ENCODE peak calls at places on chromosomes 4 and X, in seven cellular contexts. C, T, E, A, Z, H and X are unnamed samples.
A peak's percentile ranks its signal among the peaks of the same experiment; 100 is the strongest.

GRCh38 chr4:7531640-7531994 is 96.9 kb upstream of the PSAPL1 start:
- DNase-seq in E (no peak), H (no peak), C (no peak), A (no peak), T (no peak), Z (no peak), X (no peak)

GRCh38 chr4:7425591-7426468 is 8.9 kb downstream of the PSAPL1 start:
- DNase-seq in C (no peak), T (no peak), E (no peak), Z (no peak), H (no peak), A (no peak), X (no peak)

GRCh38 chr4:7788687-7789425 is 150.8 kb downstream of the AFAP1 start:
- DNase-seq in H (no peak), Z (no peak), A (no peak), E (peak; percentile 29), T (no peak), C (no peak), X (no peak)

GRCh38 chr4:103424853-103425252 is 226.7 kb upstream of the CENPE start:
- DNase-seq in T (no peak), H (peak; percentile 57), A (no peak), Z (no peak), C (no peak), E (no peak), X (peak; percentile 1)

GRCh38 chrX:40778861-40779575 is 43.7 kb upstream of the MED14 start:
- DNase-seq in T (no peak), E (peak; percentile 46), Z (no peak), C (no peak), A (no peak), H (no peak), X (no peak)

GRCh38 chr4:73315091-73315490 is 56.5 kb upstream of the ANKRD17 start:
- DNase-seq in H (peak; percentile 42), C (no peak), A (no peak), Z (no peak), E (peak; percentile 83), T (no peak), X (no peak)

GRCh38 chrX:47814853-47815252 is 21.8 kb upstream of the ZNF81 start:
- DNase-seq in C (no peak), Z (no peak), A (no peak), H (no peak), T (no peak), E (no peak), X (no peak)

GRCh38 chrX:40871385-40872082 is 136.2 kb upstream of the MED14 start:
- DNase-seq in E (no peak), Z (peak; percentile 37), T (no peak), H (no peak), A (no peak), C (no peak), X (no peak)

GRCh38 chr4:31518796-31519250 is 798.7 kb downstream of the PCDH7 start:
- DNase-seq in A (no peak), Z (no peak), E (no peak), C (no peak), T (no peak), H (peak; percentile 11), X (no peak)

GRCh38 chr4:155614111-155614762 is 52.4 kb upstream of the GUCY1A1 start:
- DNase-seq in Z (no peak), C (no peak), H (no peak), A (no peak), E (no peak), T (no peak), X (no peak)

GRCh38 chrX:24153175-24153795 is 3.8 kb downstream of the ZFX start:
- DNase-seq in E (no peak), H (no peak), A (peak; percentile 1), C (no peak), T (peak; percentile 21), Z (no peak), X (no peak)

GRCh38 chrX:53882331-53882730 is 161.9 kb downstream of the PHF8 start:
- DNase-seq in T (no peak), C (no peak), H (no peak), A (no peak), Z (no peak), E (peak; percentile 2), X (no peak)

GRCh38 chr4:100268807-100269206 is 78.5 kb upstream of the DDIT4L start:
- DNase-seq in Z (no peak), E (no peak), A (no peak), C (no peak), T (no peak), H (peak; percentile 82), X (peak; percentile 30)

GRCh38 chr4:53688186-53688790 is 97.0 kb upstream of the LNX1 start:
- DNase-seq in Z (peak; percentile 46), C (no peak), E (peak; percentile 98), A (peak; percentile 23), T (no peak), H (no peak), X (no peak)

GRCh38 chr4:123555500-123556273 is 159.1 kb downstream of the SPRY1 start:
- DNase-seq in C (no peak), H (peak; percentile 14), E (peak; percentile 83), A (no peak), T (no peak), Z (no peak), X (no peak)

GRCh38 chr4:89765966-89766365 is 71.0 kb downstream of the SNCA start:
- DNase-seq in C (no peak), E (peak; percentile 54), T (no peak), Z (no peak), H (no peak), A (no peak), X (no peak)

GRCh38 chrX:154308108-154308946 is 12.7 kb downstream of the TKTL1 start:
- DNase-seq in E (no peak), Z (peak; percentile 86), H (peak; percentile 54), A (peak; percentile 68), C (peak; percentile 50), T (peak; percentile 75), X (peak; percentile 11)

GRCh38 chr4:87317527-87317926 is 5.2 kb downstream of the HSD17B13 start:
- DNase-seq in T (no peak), H (no peak), Z (no peak), C (no peak), E (no peak), A (no peak), X (no peak)

GRCh38 chr4:40617903-40618302 is 11.8 kb downstream of the RBM47 start:
- DNase-seq in E (no peak), C (no peak), H (no peak), Z (no peak), T (no peak), A (no peak), X (no peak)

GRCh38 chr4:142567199-142567598 is 278.9 kb downstream of the INPP4B start:
- DNase-seq in Z (peak; percentile 21), E (no peak), A (peak; percentile 47), H (no peak), T (peak; percentile 29), C (peak; percentile 11), X (no peak)

GRCh38 chrX:11059923-11060322 is 51.2 kb upstream of the HCCS start:
- DNase-seq in H (no peak), A (no peak), Z (no peak), C (no peak), E (peak; percentile 10), T (no peak), X (no peak)

GRCh38 chrX:38375888-38376287 is 23.5 kb downstream of the OTC start:
- DNase-seq in E (no peak), C (no peak), H (no peak), T (no peak), A (no peak), Z (no peak), X (peak; percentile 5)

GRCh38 chrX:75596178-75596577 is 73.3 kb upstream of the ZDHHC15 start:
- DNase-seq in Z (no peak), A (no peak), H (no peak), E (no peak), C (no peak), T (no peak), X (no peak)

GRCh38 chr4:118879409-118879808 is 9.2 kb upstream of the SYNPO2 start:
- DNase-seq in T (no peak), A (no peak), Z (no peak), H (no peak), E (no peak), C (no peak), X (no peak)

GRCh38 chr4:7811536-7812190 is 128.0 kb downstream of the AFAP1 start:
- DNase-seq in C (no peak), H (no peak), E (peak; percentile 23), Z (no peak), T (no peak), A (no peak), X (no peak)

GRCh38 chr4:111546881-111547280 is 598.4 kb upstream of the FAM241A start:
- DNase-seq in T (no peak), H (peak; percentile 60), C (no peak), A (no peak), Z (no peak), E (no peak), X (peak; percentile 7)

GRCh38 chrX:44596277-44596676 is 53.6 kb upstream of the FUNDC1 start:
- DNase-seq in A (no peak), Z (no peak), C (no peak), E (no peak), H (no peak), T (no peak), X (no peak)

GRCh38 chrX:102651242-102651967 is at the start of gene GPRASP1:
- DNase-seq in E (peak; percentile 13), C (peak; percentile 53), H (no peak), T (peak; percentile 78), A (peak; percentile 27), Z (peak; percentile 39), X (peak; percentile 10)

GRCh38 chr4:152643153-152644035 is 36.4 kb downstream of the TMEM154 start:
- DNase-seq in T (no peak), C (no peak), E (no peak), Z (peak; percentile 13), H (no peak), A (no peak), X (no peak)

GRCh38 chr4:19382993-19383392 is 868.7 kb upstream of the SLIT2 start:
- DNase-seq in T (no peak), C (no peak), A (no peak), H (no peak), E (peak; percentile 73), Z (no peak), X (no peak)

GRCh38 chr4:26542996-26543395 is 40.9 kb upstream of the TBC1D19 start:
- DNase-seq in A (no peak), Z (no peak), H (no peak), T (no peak), E (no peak), C (no peak), X (no peak)

GRCh38 chr4:69470561-69470960 is 25.1 kb downstream of the UGT2B4 start:
- DNase-seq in Z (no peak), E (no peak), T (no peak), C (no peak), H (no peak), A (no peak), X (no peak)

GRCh38 chr4:87566276-87566675 is 37.1 kb upstream of the SPARCL1 start:
- DNase-seq in Z (no peak), C (no peak), A (no peak), H (peak; percentile 51), E (no peak), T (no peak), X (peak; percentile 1)

GRCh38 chr4:41318839-41319530 is 62.3 kb downstream of the UCHL1 start:
- DNase-seq in H (no peak), E (no peak), Z (no peak), C (no peak), A (no peak), T (no peak), X (no peak)

GRCh38 chr4:121934635-121935034 is 17.2 kb downstream of the TRPC3 start:
- DNase-seq in Z (no peak), A (no peak), E (no peak), H (no peak), C (no peak), T (no peak), X (no peak)

GRCh38 chr4:72959411-72959810 is 110.1 kb downstream of the COX18 start:
- DNase-seq in E (no peak), H (no peak), C (no peak), T (no peak), Z (no peak), A (no peak), X (no peak)

GRCh38 chr4:80202190-80202711 is 4.9 kb downstream of the PRDM8 start:
- DNase-seq in C (peak; percentile 57), H (peak; percentile 91), T (peak; percentile 68), E (peak; percentile 79), A (peak; percentile 64), Z (peak; percentile 87), X (no peak)